ENCODE peak calls at places on chromosomes 7 and 10, in six cellular contexts. One of them, this sample, is unnamed. For H3K4me1, the result is how much of the 10 kb centered on the place peaks cover.

GRCh38 chr10:122168598-122168997 is 102.5 kb upstream of the BTBD16 start:
- DNase-seq in PC-9: no peak
- DNase-seq in esophagus squamous epithelium: no peak
- DNase-seq in right lobe of liver: no peak
- DNase-seq in psoas muscle: no peak
- DNase-seq in ascending aorta: no peak
- DNase-seq in this sample: no peak

GRCh38 chr7:108158766-108159165 is 28.6 kb upstream of the LAMB4 start:
- DNase-seq in PC-9: no peak
- DNase-seq in esophagus squamous epithelium: no peak
- DNase-seq in right lobe of liver: no peak
- DNase-seq in psoas muscle: no peak
- DNase-seq in ascending aorta: no peak
- DNase-seq in this sample: no peak

GRCh38 chr10:81116201-81116600 is 578.5 kb downstream of the SH2D4B start:
- DNase-seq in PC-9: no peak
- DNase-seq in esophagus squamous epithelium: no peak
- DNase-seq in right lobe of liver: no peak
- DNase-seq in psoas muscle: no peak
- DNase-seq in ascending aorta: no peak
- DNase-seq in this sample: no peak

GRCh38 chr7:117273325-117274292 is 49.2 kb downstream of the WNT2 start:
- DNase-seq in PC-9: no peak
- DNase-seq in esophagus squamous epithelium: no peak
- DNase-seq in right lobe of liver: no peak
- DNase-seq in psoas muscle: no peak
- DNase-seq in ascending aorta: no peak
- DNase-seq in this sample: no peak

GRCh38 chr7:43637114-43637806 is 54.4 kb downstream of the STK17A start:
- DNase-seq in PC-9: no peak
- DNase-seq in esophagus squamous epithelium: no peak
- DNase-seq in right lobe of liver: no peak
- DNase-seq in psoas muscle: no peak
- DNase-seq in ascending aorta: no peak
- DNase-seq in this sample: no peak

GRCh38 chr7:25249772-25250171 is 21.5 kb upstream of the NPVF start:
- DNase-seq in PC-9: no peak
- DNase-seq in esophagus squamous epithelium: no peak
- DNase-seq in right lobe of liver: no peak
- DNase-seq in psoas muscle: no peak
- DNase-seq in ascending aorta: no peak
- DNase-seq in this sample: no peak

GRCh38 chr10:84026821-84027257 is 112.5 kb upstream of the GHITM start:
- DNase-seq in PC-9: peak
- DNase-seq in esophagus squamous epithelium: no peak
- DNase-seq in right lobe of liver: no peak
- DNase-seq in psoas muscle: no peak
- DNase-seq in ascending aorta: no peak
- DNase-seq in this sample: no peak

GRCh38 chr7:34158311-34158710 is 253.0 kb downstream of the BMPER start:
- DNase-seq in PC-9: no peak
- DNase-seq in esophagus squamous epithelium: no peak
- DNase-seq in right lobe of liver: peak
- DNase-seq in psoas muscle: peak
- DNase-seq in ascending aorta: no peak
- DNase-seq in this sample: no peak

GRCh38 chr7:18570890-18571478 is 75.4 kb downstream of the HDAC9 start:
- DNase-seq in PC-9: no peak
- DNase-seq in esophagus squamous epithelium: no peak
- DNase-seq in right lobe of liver: no peak
- DNase-seq in psoas muscle: no peak
- DNase-seq in ascending aorta: no peak
- DNase-seq in this sample: no peak

GRCh38 chr10:100890696-100891271 is 22.0 kb upstream of the SLF2 start:
- DNase-seq in PC-9: peak
- DNase-seq in esophagus squamous epithelium: no peak
- DNase-seq in right lobe of liver: peak
- DNase-seq in psoas muscle: no peak
- DNase-seq in ascending aorta: no peak
- DNase-seq in this sample: no peak

GRCh38 chr10:1107004-1107403 is 50.8 kb downstream of the WDR37 start:
- DNase-seq in PC-9: no peak
- DNase-seq in esophagus squamous epithelium: no peak
- DNase-seq in right lobe of liver: no peak
- DNase-seq in psoas muscle: no peak
- DNase-seq in ascending aorta: no peak
- DNase-seq in this sample: no peak

GRCh38 chr7:149287622-149288021 is 25.6 kb downstream of the ZNF783 start:
- DNase-seq in PC-9: no peak
- DNase-seq in esophagus squamous epithelium: no peak
- DNase-seq in right lobe of liver: peak
- DNase-seq in psoas muscle: no peak
- DNase-seq in ascending aorta: no peak
- DNase-seq in this sample: no peak

GRCh38 chr10:88913803-88914202 is 33.8 kb downstream of the STAMBPL1 start:
- DNase-seq in PC-9: no peak
- DNase-seq in esophagus squamous epithelium: no peak
- DNase-seq in right lobe of liver: no peak
- DNase-seq in psoas muscle: no peak
- DNase-seq in ascending aorta: no peak
- DNase-seq in this sample: no peak

GRCh38 chr7:17942231-17942630 is 1.9 kb upstream of the SNX13 start:
- DNase-seq in PC-9: peak
- DNase-seq in esophagus squamous epithelium: no peak
- DNase-seq in right lobe of liver: no peak
- DNase-seq in psoas muscle: no peak
- DNase-seq in ascending aorta: no peak
- DNase-seq in this sample: no peak

GRCh38 chr7:121376982-121377381 is 19.1 kb downstream of the FAM3C start:
- DNase-seq in PC-9: no peak
- DNase-seq in esophagus squamous epithelium: no peak
- DNase-seq in right lobe of liver: no peak
- DNase-seq in psoas muscle: no peak
- DNase-seq in ascending aorta: no peak
- DNase-seq in this sample: no peak

GRCh38 chr7:117858731-117859130 is 14.5 kb downstream of the CTTNBP2 start:
- DNase-seq in PC-9: no peak
- DNase-seq in esophagus squamous epithelium: no peak
- DNase-seq in right lobe of liver: no peak
- DNase-seq in psoas muscle: no peak
- DNase-seq in ascending aorta: no peak
- DNase-seq in this sample: no peak

GRCh38 chr7:98555403-98555802 is 61.7 kb upstream of the NPTX2 start:
- DNase-seq in PC-9: no peak
- DNase-seq in esophagus squamous epithelium: no peak
- DNase-seq in right lobe of liver: no peak
- DNase-seq in psoas muscle: no peak
- DNase-seq in ascending aorta: no peak
- DNase-seq in this sample: no peak

GRCh38 chr10:104339469-104340098 is 1.3 kb upstream of the ITPRIP start:
- DNase-seq in PC-9: no peak
- DNase-seq in esophagus squamous epithelium: no peak
- DNase-seq in right lobe of liver: peak
- DNase-seq in psoas muscle: no peak
- DNase-seq in ascending aorta: no peak
- DNase-seq in this sample: peak

GRCh38 chr7:33940503-33940902 is 35.2 kb downstream of the BMPER start:
- DNase-seq in PC-9: no peak
- DNase-seq in esophagus squamous epithelium: no peak
- DNase-seq in right lobe of liver: no peak
- DNase-seq in psoas muscle: no peak
- DNase-seq in ascending aorta: no peak
- DNase-seq in this sample: no peak

GRCh38 chr10:112843623-112844022 is 106.4 kb upstream of the TCF7L2 start:
- DNase-seq in PC-9: no peak
- DNase-seq in esophagus squamous epithelium: no peak
- DNase-seq in right lobe of liver: no peak
- DNase-seq in psoas muscle: no peak
- DNase-seq in ascending aorta: no peak
- DNase-seq in this sample: no peak

GRCh38 chr10:20274580-20274979 is 458.3 kb downstream of the PLXDC2 start:
- DNase-seq in PC-9: no peak
- DNase-seq in esophagus squamous epithelium: no peak
- DNase-seq in right lobe of liver: no peak
- DNase-seq in psoas muscle: no peak
- DNase-seq in ascending aorta: no peak
- DNase-seq in this sample: no peak

GRCh38 chr7:88758355-88759215 is 915 bp upstream of the ZNF804B start:
- DNase-seq in PC-9: no peak
- DNase-seq in esophagus squamous epithelium: no peak
- DNase-seq in right lobe of liver: no peak
- DNase-seq in psoas muscle: no peak
- DNase-seq in ascending aorta: no peak
- DNase-seq in this sample: no peak

GRCh38 chr7:39184387-39184786 is 206.7 kb downstream of the POU6F2 start:
- DNase-seq in PC-9: no peak
- DNase-seq in esophagus squamous epithelium: no peak
- DNase-seq in right lobe of liver: no peak
- DNase-seq in psoas muscle: no peak
- DNase-seq in ascending aorta: no peak
- DNase-seq in this sample: no peak

GRCh38 chr7:83118347-83119001 is 44.2 kb downstream of the PCLO start:
- DNase-seq in PC-9: no peak
- DNase-seq in esophagus squamous epithelium: no peak
- DNase-seq in right lobe of liver: no peak
- DNase-seq in psoas muscle: no peak
- DNase-seq in ascending aorta: no peak
- DNase-seq in this sample: no peak

DNA sequence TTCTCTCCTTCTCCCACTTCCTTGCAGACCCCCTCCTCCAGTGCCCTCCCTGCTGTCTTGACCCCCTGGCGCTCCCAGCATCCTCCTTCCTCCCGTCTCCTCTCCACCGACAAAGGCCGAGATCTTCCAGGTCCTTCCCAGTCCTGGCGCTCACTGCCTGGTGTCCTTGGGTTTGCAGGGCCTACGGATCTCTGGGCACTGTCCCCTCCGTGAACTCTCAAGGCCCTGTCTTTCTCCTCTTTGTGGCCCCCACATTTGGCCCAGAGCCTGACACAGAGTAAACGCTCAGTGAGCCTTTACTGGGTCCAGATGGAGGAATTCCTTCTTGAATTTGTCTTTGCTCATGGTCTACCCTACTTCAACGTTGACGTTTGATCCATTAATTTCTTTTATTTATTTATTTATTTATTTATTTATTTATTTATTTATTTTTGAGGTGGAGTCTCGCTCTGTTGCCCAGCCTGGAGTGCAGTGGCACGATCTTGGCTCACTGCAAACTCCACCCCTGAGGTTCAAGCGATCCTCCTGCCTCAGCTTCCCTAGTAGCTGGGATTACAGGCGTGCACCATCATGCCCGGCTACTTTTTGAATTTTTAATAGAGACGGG is 29.7 kb downstream of the TMEM270 start:
- DNase-seq in PC-9: no peak
- DNase-seq in esophagus squamous epithelium: no peak
- DNase-seq in right lobe of liver: no peak
- DNase-seq in psoas muscle: no peak
- DNase-seq in ascending aorta: no peak
- DNase-seq in this sample: no peak
- H3K4me1 ChIP-seq in PC-9: under half
- H3K4me1 ChIP-seq in esophagus squamous epithelium: under half
- H3K4me1 ChIP-seq in right lobe of liver: under half
- H3K4me1 ChIP-seq in psoas muscle: under half
- H3K4me1 ChIP-seq in ascending aorta: under half
- H3K4me1 ChIP-seq in this sample: under half

GRCh38 chr10:113982296-113982695 is 61.4 kb upstream of the ADRB1 start:
- DNase-seq in PC-9: no peak
- DNase-seq in esophagus squamous epithelium: no peak
- DNase-seq in right lobe of liver: no peak
- DNase-seq in psoas muscle: no peak
- DNase-seq in ascending aorta: no peak
- DNase-seq in this sample: no peak

GRCh38 chr10:113979378-113979777 is 64.3 kb upstream of the ADRB1 start:
- DNase-seq in PC-9: no peak
- DNase-seq in esophagus squamous epithelium: no peak
- DNase-seq in right lobe of liver: peak
- DNase-seq in psoas muscle: no peak
- DNase-seq in ascending aorta: no peak
- DNase-seq in this sample: no peak

GRCh38 chr10:113982745-113983144 is 60.9 kb upstream of the ADRB1 start:
- DNase-seq in PC-9: peak
- DNase-seq in esophagus squamous epithelium: no peak
- DNase-seq in right lobe of liver: peak
- DNase-seq in psoas muscle: no peak
- DNase-seq in ascending aorta: no peak
- DNase-seq in this sample: peak

GRCh38 chr10:113978802-113979201 is 64.9 kb upstream of the ADRB1 start:
- DNase-seq in PC-9: no peak
- DNase-seq in esophagus squamous epithelium: no peak
- DNase-seq in right lobe of liver: peak
- DNase-seq in psoas muscle: no peak
- DNase-seq in ascending aorta: no peak
- DNase-seq in this sample: no peak

GRCh38 chr10:113980408-113981087 is 63.1 kb upstream of the ADRB1 start:
- DNase-seq in PC-9: no peak
- DNase-seq in esophagus squamous epithelium: no peak
- DNase-seq in right lobe of liver: peak
- DNase-seq in psoas muscle: no peak
- DNase-seq in ascending aorta: no peak
- DNase-seq in this sample: no peak
- TF ChIP-seq CTCF in PC-9: no peak
- TF ChIP-seq CTCF in esophagus squamous epithelium: no peak
- TF ChIP-seq CTCF in right lobe of liver: no peak
- TF ChIP-seq CTCF in psoas muscle: no peak
- TF ChIP-seq CTCF in ascending aorta: no peak
- TF ChIP-seq CTCF in this sample: no peak

GRCh38 chr10:79102056-79102874 is 33.5 kb downstream of the ZMIZ1 start:
- DNase-seq in PC-9: no peak
- DNase-seq in esophagus squamous epithelium: no peak
- DNase-seq in right lobe of liver: no peak
- DNase-seq in psoas muscle: peak
- DNase-seq in ascending aorta: no peak
- DNase-seq in this sample: no peak

GRCh38 chr10:79105164-79105739 is 36.5 kb downstream of the ZMIZ1 start:
- DNase-seq in PC-9: no peak
- DNase-seq in esophagus squamous epithelium: no peak
- DNase-seq in right lobe of liver: no peak
- DNase-seq in psoas muscle: no peak
- DNase-seq in ascending aorta: no peak
- DNase-seq in this sample: no peak

GRCh38 chr10:79103078-79103477 is 34.3 kb downstream of the ZMIZ1 start:
- DNase-seq in PC-9: no peak
- DNase-seq in esophagus squamous epithelium: no peak
- DNase-seq in right lobe of liver: no peak
- DNase-seq in psoas muscle: no peak
- DNase-seq in ascending aorta: no peak
- DNase-seq in this sample: no peak

GRCh38 chr10:79104264-79104954 is 35.6 kb downstream of the ZMIZ1 start:
- DNase-seq in PC-9: no peak
- DNase-seq in esophagus squamous epithelium: no peak
- DNase-seq in right lobe of liver: peak
- DNase-seq in psoas muscle: peak
- DNase-seq in ascending aorta: no peak
- DNase-seq in this sample: no peak

GRCh38 chr10:79103585-79103984 is 34.8 kb downstream of the ZMIZ1 start:
- DNase-seq in PC-9: no peak
- DNase-seq in esophagus squamous epithelium: no peak
- DNase-seq in right lobe of liver: no peak
- DNase-seq in psoas muscle: no peak
- DNase-seq in ascending aorta: no peak
- DNase-seq in this sample: no peak
- H3K4me1 ChIP-seq in PC-9: under half
- H3K4me1 ChIP-seq in esophagus squamous epithelium: half or more
- H3K4me1 ChIP-seq in right lobe of liver: under half
- H3K4me1 ChIP-seq in psoas muscle: half or more
- H3K4me1 ChIP-seq in ascending aorta: under half
- H3K4me1 ChIP-seq in this sample: half or more

GRCh38 chr7:50978633-50979215 is 196.0 kb upstream of the GRB10 start:
- DNase-seq in PC-9: no peak
- DNase-seq in esophagus squamous epithelium: no peak
- DNase-seq in right lobe of liver: no peak
- DNase-seq in psoas muscle: no peak
- DNase-seq in ascending aorta: no peak
- DNase-seq in this sample: no peak
- TF ChIP-seq CTCF in PC-9: peak
- TF ChIP-seq CTCF in esophagus squamous epithelium: no peak
- TF ChIP-seq CTCF in right lobe of liver: no peak
- TF ChIP-seq CTCF in psoas muscle: no peak
- TF ChIP-seq CTCF in ascending aorta: no peak
- TF ChIP-seq CTCF in this sample: no peak